ENCODE peak calls at places on chromosomes 6 and 20, in four cellular contexts. C, F, Y and Q are unnamed samples.

GRCh38 chr20:13344671-13345070 is 123.6 kb downstream of the ISM1 start:
- DNase-seq in C (no peak), F (no peak), Y (no peak), Q (no peak)

GRCh38 chr6:16038938-16039337 is 89.9 kb upstream of the MYLIP start:
- DNase-seq in F (no peak), C (no peak), Y (no peak), Q (no peak)

GRCh38 chr6:81844686-81845085 is 92.2 kb upstream of the TENT5A start:
- DNase-seq in Y (peak), F (peak), C (no peak), Q (no peak)

GRCh38 chr6:53168516-53169257 is 20.0 kb upstream of the GCM1 start:
- DNase-seq in Y (no peak), C (no peak), F (peak), Q (no peak)

GRCh38 chr6:156131221-156131903 is 645.8 kb upstream of the ARID1B start:
- DNase-seq in C (no peak), F (no peak), Y (no peak), Q (no peak)

GRCh38 chr6:166905505-166906134 is 50.7 kb downstream of the RNASET2 start:
- DNase-seq in Y (no peak), C (no peak), F (no peak), Q (no peak)

GRCh38 chr20:20089018-20089417 is 36.7 kb downstream of the CFAP61 start:
- DNase-seq in F (no peak), C (no peak), Y (no peak), Q (no peak)

GRCh38 chr20:10665791-10666190 is 8.0 kb downstream of the JAG1 start:
- DNase-seq in Y (no peak), F (peak), C (no peak), Q (no peak)

GRCh38 chr6:38346291-38347079 is 293.2 kb downstream of the BTBD9 start:
- DNase-seq in C (no peak), Y (peak), F (peak), Q (no peak)

GRCh38 chr20:32437391-32438074 is 79.4 kb downstream of the ASXL1 start:
- DNase-seq in Y (no peak), F (no peak), C (no peak), Q (no peak)

GRCh38 chr6:17278289-17279061 is 2.7 kb upstream of the RBM24 start:
- DNase-seq in Y (peak), F (peak), C (no peak), Q (no peak)

GRCh38 chr20:21364413-21364812 is 32.9 kb downstream of the NKX2-4 start:
- DNase-seq in F (no peak), C (no peak), Y (no peak), Q (no peak)

GRCh38 chr20:63273635-63274380 is 1.2 kb downstream of the ARFGAP1 start:
- DNase-seq in Y (peak), C (no peak), F (peak), Q (no peak)

GRCh38 chr6:42100029-42100901 is 42.2 kb downstream of the C6orf132 start:
- DNase-seq in F (peak), Y (peak), C (no peak), Q (no peak)

GRCh38 chr6:150087336-150087735 is 18.4 kb upstream of the ULBP3 start:
- DNase-seq in Y (no peak), C (no peak), F (no peak), Q (no peak)

GRCh38 chr6:28980797-28981390 is 24.2 kb downstream of the ZNF311 start:
- DNase-seq in Y (peak), F (peak), C (no peak), Q (no peak)

GRCh38 chr6:146337376-146337775 is 206.3 kb upstream of the RAB32 start:
- DNase-seq in Y (no peak), C (no peak), F (no peak), Q (no peak)

GRCh38 chr6:108541843-108542795 is 18.6 kb upstream of the FOXO3 start:
- DNase-seq in C (peak), Y (peak), F (peak), Q (peak)
- TF ChIP-seq CTCF in C (peak), Y (peak), F (peak), Q (peak)

GRCh38 chr6:168005796-168006195 is 8.3 kb downstream of the KIF25 start:
- DNase-seq in Y (no peak), C (no peak), F (no peak), Q (no peak)
- TF ChIP-seq CTCF in Y (no peak), C (no peak), F (no peak), Q (no peak)

GRCh38 chr20:59606566-59606965 is 2.2 kb downstream of the PHACTR3 start:
- DNase-seq in C (no peak), Y (no peak), F (no peak), Q (no peak)

GRCh38 chr20:59603176-59603575 is 1.2 kb upstream of the PHACTR3 start:
- DNase-seq in F (no peak), Y (no peak), C (no peak), Q (no peak)

GRCh38 chr20:59603727-59604608 is at the start of gene PHACTR3:
- DNase-seq in F (no peak), Y (no peak), C (no peak), Q (no peak)

GRCh38 chr20:59605691-59606364 is 1.5 kb downstream of the PHACTR3 start:
- DNase-seq in C (no peak), Y (no peak), F (no peak), Q (no peak)

GRCh38 chr20:59604770-59605665 is 678 bp downstream of the PHACTR3 start:
- DNase-seq in C (no peak), Y (no peak), F (no peak), Q (no peak)
- TF ChIP-seq CTCF in C (no peak), Y (no peak), F (no peak), Q (no peak)

GRCh38 chr20:57267158-57267821 is 849 bp upstream of the BMP7 start:
- DNase-seq in C (no peak), Y (no peak), F (no peak), Q (no peak)

GRCh38 chr20:57269148-57269984 is 2.9 kb upstream of the BMP7 start:
- DNase-seq in Y (no peak), C (no peak), F (no peak), Q (no peak)

GRCh38 chr20:57272883-57273282 is 6.4 kb upstream of the BMP7 start:
- DNase-seq in C (no peak), Y (no peak), F (no peak), Q (no peak)

GRCh38 chr20:57268399-57269076 is 2.1 kb upstream of the BMP7 start:
- DNase-seq in Y (no peak), F (no peak), C (no peak), Q (no peak)

DNA sequence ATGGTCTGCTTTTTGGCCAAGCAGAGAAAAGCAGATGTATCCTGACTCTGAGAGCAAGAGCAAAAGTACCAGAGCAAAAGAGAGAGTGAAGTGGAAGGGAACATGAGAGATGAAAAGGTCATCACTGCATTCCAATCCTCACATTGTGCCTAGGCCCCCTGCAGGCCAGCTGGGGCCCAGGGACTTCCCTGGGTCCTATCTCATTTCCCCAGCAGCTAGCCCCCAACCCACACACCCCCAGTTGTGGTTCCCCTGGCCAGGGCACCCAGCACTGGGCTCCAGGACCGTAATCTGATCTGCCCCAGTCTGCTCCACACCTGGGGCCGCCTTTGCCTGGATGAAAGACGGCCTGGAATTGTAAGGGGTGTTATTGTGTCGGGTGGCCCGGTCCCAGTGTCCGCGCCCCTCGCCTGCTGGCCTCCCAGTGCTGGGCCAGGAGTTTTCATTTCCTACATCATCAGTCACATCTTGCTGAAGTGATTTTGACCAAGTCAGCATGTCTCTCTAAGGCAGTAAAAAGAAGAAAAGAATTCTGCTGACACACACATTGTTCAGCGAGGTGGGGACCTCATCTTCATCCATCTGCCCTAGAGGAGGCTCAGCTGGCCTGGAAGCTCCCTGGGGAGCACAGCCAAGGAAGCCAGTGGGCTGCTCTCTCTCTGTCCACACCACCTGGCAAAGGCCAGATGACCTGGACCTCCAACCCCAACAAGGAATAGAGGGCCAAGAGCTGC is 3.9 kb upstream of the BMP7 start:
- DNase-seq in Y (no peak), F (no peak), C (no peak), Q (no peak)
- TF ChIP-seq CTCF in Y (no peak), F (no peak), C (no peak), Q (no peak)